ENCODE peak calls at places on chromosomes 12 and 14, in ten cellular contexts. One of them, this sample, is unnamed.
A peak's percentile ranks its signal among the peaks of the same experiment; 100 is the strongest.

GRCh38 chr12:67681145-67681778 is 32.7 kb downstream of the DYRK2 start:
- DNase-seq in HepG2: no peak
- DNase-seq in suprapubic skin: no peak
- DNase-seq in stomach: no peak
- DNase-seq in GM23338: no peak
- DNase-seq in GM12892: no peak
- DNase-seq in transverse colon: no peak
- DNase-seq in breast epithelium: no peak
- DNase-seq in sigmoid colon: no peak
- DNase-seq in Panc1: peak; percentile 8
- DNase-seq in this sample: no peak

GRCh38 chr14:38254565-38255407 is 1.1 kb downstream of the CLEC14A start:
- DNase-seq in HepG2: no peak
- DNase-seq in suprapubic skin: no peak
- DNase-seq in stomach: peak; percentile 41
- DNase-seq in GM23338: no peak
- DNase-seq in GM12892: no peak
- DNase-seq in transverse colon: no peak
- DNase-seq in breast epithelium: no peak
- DNase-seq in sigmoid colon: no peak
- DNase-seq in Panc1: no peak
- DNase-seq in this sample: no peak

GRCh38 chr12:66573605-66574004 is 105.3 kb downstream of the GRIP1 start:
- DNase-seq in HepG2: no peak
- DNase-seq in suprapubic skin: no peak
- DNase-seq in stomach: no peak
- DNase-seq in GM23338: no peak
- DNase-seq in GM12892: no peak
- DNase-seq in transverse colon: peak; percentile 7
- DNase-seq in breast epithelium: no peak
- DNase-seq in sigmoid colon: no peak
- DNase-seq in Panc1: no peak
- DNase-seq in this sample: no peak

GRCh38 chr12:126719886-126720666 is 1546.9 kb upstream of the TMEM132C start:
- DNase-seq in HepG2: no peak
- DNase-seq in suprapubic skin: no peak
- DNase-seq in stomach: no peak
- DNase-seq in GM23338: no peak
- DNase-seq in GM12892: no peak
- DNase-seq in transverse colon: no peak
- DNase-seq in breast epithelium: no peak
- DNase-seq in sigmoid colon: no peak
- DNase-seq in Panc1: no peak
- DNase-seq in this sample: no peak

GRCh38 chr14:104865631-104866441 is 768 bp downstream of the CEP170B start:
- DNase-seq in HepG2: no peak
- DNase-seq in suprapubic skin: peak; percentile 86
- DNase-seq in stomach: peak; percentile 78
- DNase-seq in GM23338: peak; percentile 86
- DNase-seq in GM12892: peak; percentile 42
- DNase-seq in transverse colon: peak; percentile 77
- DNase-seq in breast epithelium: peak; percentile 66
- DNase-seq in sigmoid colon: peak; percentile 85
- DNase-seq in Panc1: no peak
- DNase-seq in this sample: no peak

GRCh38 chr14:67623114-67623513 is 3.4 kb downstream of the ARG2 start:
- DNase-seq in HepG2: peak; percentile 70
- DNase-seq in suprapubic skin: no peak
- DNase-seq in stomach: no peak
- DNase-seq in GM23338: peak; percentile 42
- DNase-seq in GM12892: no peak
- DNase-seq in transverse colon: no peak
- DNase-seq in breast epithelium: no peak
- DNase-seq in sigmoid colon: no peak
- DNase-seq in Panc1: no peak
- DNase-seq in this sample: no peak

GRCh38 chr14:101071493-101071891 is 168.0 kb upstream of the RTL1 start:
- DNase-seq in HepG2: no peak
- DNase-seq in suprapubic skin: no peak
- DNase-seq in stomach: peak; percentile 7
- DNase-seq in GM23338: no peak
- DNase-seq in GM12892: no peak
- DNase-seq in transverse colon: peak; percentile 6
- DNase-seq in breast epithelium: peak; percentile 4
- DNase-seq in sigmoid colon: peak; percentile 55
- DNase-seq in Panc1: no peak
- DNase-seq in this sample: no peak

GRCh38 chr12:2498961-2499500 is 295.7 kb upstream of the FKBP4 start:
- DNase-seq in HepG2: no peak
- DNase-seq in suprapubic skin: no peak
- DNase-seq in stomach: peak; percentile 74
- DNase-seq in GM23338: peak; percentile 10
- DNase-seq in GM12892: no peak
- DNase-seq in transverse colon: peak; percentile 58
- DNase-seq in breast epithelium: no peak
- DNase-seq in sigmoid colon: peak; percentile 33
- DNase-seq in Panc1: no peak
- DNase-seq in this sample: no peak

GRCh38 chr14:80291099-80291498 is 79.8 kb upstream of the DIO2 start:
- DNase-seq in HepG2: no peak
- DNase-seq in suprapubic skin: no peak
- DNase-seq in stomach: no peak
- DNase-seq in GM23338: no peak
- DNase-seq in GM12892: no peak
- DNase-seq in transverse colon: no peak
- DNase-seq in breast epithelium: no peak
- DNase-seq in sigmoid colon: no peak
- DNase-seq in Panc1: no peak
- DNase-seq in this sample: no peak

GRCh38 chr14:74566174-74567125 is 45.6 kb downstream of the LTBP2 start:
- DNase-seq in HepG2: no peak
- DNase-seq in suprapubic skin: no peak
- DNase-seq in stomach: no peak
- DNase-seq in GM23338: no peak
- DNase-seq in GM12892: no peak
- DNase-seq in transverse colon: no peak
- DNase-seq in breast epithelium: peak; percentile 86
- DNase-seq in sigmoid colon: no peak
- DNase-seq in Panc1: no peak
- DNase-seq in this sample: no peak

GRCh38 chr14:103078420-103078749 is 5.6 kb upstream of the LBHD2 start:
- DNase-seq in HepG2: peak; percentile 73
- DNase-seq in suprapubic skin: peak; percentile 87
- DNase-seq in stomach: peak; percentile 90
- DNase-seq in GM23338: peak; percentile 92
- DNase-seq in GM12892: peak; percentile 76
- DNase-seq in transverse colon: peak; percentile 85
- DNase-seq in breast epithelium: peak; percentile 72
- DNase-seq in sigmoid colon: peak; percentile 92
- DNase-seq in Panc1: peak; percentile 59
- DNase-seq in this sample: peak; percentile 79

GRCh38 chr14:50792058-50792477 is 38.9 kb downstream of the NIN start:
- DNase-seq in HepG2: no peak
- DNase-seq in suprapubic skin: no peak
- DNase-seq in stomach: no peak
- DNase-seq in GM23338: no peak
- DNase-seq in GM12892: no peak
- DNase-seq in transverse colon: no peak
- DNase-seq in breast epithelium: no peak
- DNase-seq in sigmoid colon: no peak
- DNase-seq in Panc1: no peak
- DNase-seq in this sample: no peak
- TF ChIP-seq POLR2AphosphoS5 in HepG2: no peak
- TF ChIP-seq POLR2AphosphoS5 in suprapubic skin: no peak
- TF ChIP-seq POLR2AphosphoS5 in stomach: no peak
- TF ChIP-seq POLR2AphosphoS5 in GM23338: no peak
- TF ChIP-seq POLR2AphosphoS5 in GM12892: peak; percentile 36
- TF ChIP-seq POLR2AphosphoS5 in transverse colon: no peak
- TF ChIP-seq POLR2AphosphoS5 in breast epithelium: no peak
- TF ChIP-seq POLR2AphosphoS5 in sigmoid colon: no peak
- TF ChIP-seq POLR2AphosphoS5 in Panc1: no peak
- TF ChIP-seq POLR2AphosphoS5 in this sample: no peak

DNA sequence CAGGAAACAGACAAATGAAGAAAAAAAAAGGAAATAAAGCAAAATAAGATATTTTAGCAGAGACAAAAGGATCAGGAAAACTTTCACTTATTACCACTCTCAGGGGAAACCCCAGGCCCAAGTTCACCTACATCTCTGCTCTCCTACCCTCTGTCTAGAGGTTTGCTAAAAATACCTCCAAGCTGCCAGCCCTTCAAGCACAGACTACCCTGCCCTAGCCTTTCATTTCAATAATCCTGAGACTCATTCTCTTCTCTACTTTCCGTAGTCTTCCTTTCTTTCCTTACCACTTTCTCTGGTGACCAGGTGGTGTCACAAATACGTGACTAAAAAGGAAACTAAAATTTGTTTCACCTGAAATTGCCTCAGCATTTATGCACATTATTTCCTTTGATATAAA is 33.8 kb downstream of the RPAP3 start:
- DNase-seq in HepG2: no peak
- DNase-seq in suprapubic skin: no peak
- DNase-seq in stomach: no peak
- DNase-seq in GM23338: no peak
- DNase-seq in GM12892: no peak
- DNase-seq in transverse colon: no peak
- DNase-seq in breast epithelium: no peak
- DNase-seq in sigmoid colon: no peak
- DNase-seq in Panc1: no peak
- DNase-seq in this sample: no peak
- TF ChIP-seq POLR2AphosphoS5 in HepG2: no peak
- TF ChIP-seq POLR2AphosphoS5 in suprapubic skin: no peak
- TF ChIP-seq POLR2AphosphoS5 in stomach: no peak
- TF ChIP-seq POLR2AphosphoS5 in GM23338: no peak
- TF ChIP-seq POLR2AphosphoS5 in GM12892: no peak
- TF ChIP-seq POLR2AphosphoS5 in transverse colon: no peak
- TF ChIP-seq POLR2AphosphoS5 in breast epithelium: no peak
- TF ChIP-seq POLR2AphosphoS5 in sigmoid colon: no peak
- TF ChIP-seq POLR2AphosphoS5 in Panc1: no peak
- TF ChIP-seq POLR2AphosphoS5 in this sample: no peak

DNA sequence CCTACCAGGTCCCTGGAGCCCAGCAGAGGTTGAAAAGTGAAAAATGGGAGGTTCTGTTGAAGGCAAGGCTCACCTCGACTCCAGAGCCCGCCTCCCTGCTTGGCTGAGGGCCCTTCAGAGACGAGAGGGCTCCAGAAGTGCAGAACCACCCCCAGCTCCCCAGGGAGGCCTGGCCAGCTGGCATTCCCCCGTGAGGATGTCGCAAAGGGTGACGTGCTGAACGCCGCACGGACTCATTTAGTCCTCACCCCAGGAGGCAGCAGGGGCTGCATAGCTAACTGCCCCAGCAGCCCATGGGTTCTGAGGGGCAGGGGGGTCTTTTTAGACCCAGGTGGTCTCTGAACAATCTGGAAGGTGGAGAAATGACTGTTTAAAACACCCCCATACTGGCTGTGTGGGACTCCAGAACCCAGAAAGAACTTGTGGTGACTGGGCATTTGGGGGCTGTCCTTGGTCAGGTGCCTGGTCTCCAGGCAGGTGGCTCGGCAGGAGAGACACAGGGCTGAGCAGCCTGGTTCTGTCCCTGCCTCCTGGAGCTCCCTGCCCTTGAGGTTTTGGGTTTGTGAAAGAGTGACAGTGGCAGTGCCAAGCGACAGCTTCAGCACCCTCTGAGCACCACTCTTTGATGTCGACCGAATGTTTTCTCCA is 32.0 kb downstream of the ANAPC7 start:
- DNase-seq in HepG2: no peak
- DNase-seq in suprapubic skin: no peak
- DNase-seq in stomach: no peak
- DNase-seq in GM23338: no peak
- DNase-seq in GM12892: peak; percentile 60
- DNase-seq in transverse colon: no peak
- DNase-seq in breast epithelium: no peak
- DNase-seq in sigmoid colon: no peak
- DNase-seq in Panc1: no peak
- DNase-seq in this sample: peak; percentile 46
- TF ChIP-seq POLR2AphosphoS5 in HepG2: no peak
- TF ChIP-seq POLR2AphosphoS5 in suprapubic skin: no peak
- TF ChIP-seq POLR2AphosphoS5 in stomach: no peak
- TF ChIP-seq POLR2AphosphoS5 in GM23338: no peak
- TF ChIP-seq POLR2AphosphoS5 in GM12892: no peak
- TF ChIP-seq POLR2AphosphoS5 in transverse colon: no peak
- TF ChIP-seq POLR2AphosphoS5 in breast epithelium: no peak
- TF ChIP-seq POLR2AphosphoS5 in sigmoid colon: peak; percentile 47
- TF ChIP-seq POLR2AphosphoS5 in Panc1: peak; percentile 15
- TF ChIP-seq POLR2AphosphoS5 in this sample: peak; percentile 6

GRCh38 chr14:95522116-95522515 is 5.7 kb upstream of the SYNE3 start:
- DNase-seq in HepG2: no peak
- DNase-seq in suprapubic skin: peak; percentile 61
- DNase-seq in stomach: no peak
- DNase-seq in GM23338: no peak
- DNase-seq in GM12892: no peak
- DNase-seq in transverse colon: no peak
- DNase-seq in breast epithelium: no peak
- DNase-seq in sigmoid colon: no peak
- DNase-seq in Panc1: no peak
- DNase-seq in this sample: no peak

GRCh38 chr14:95518045-95518751 is 1.7 kb upstream of the SYNE3 start:
- DNase-seq in HepG2: no peak
- DNase-seq in suprapubic skin: peak; percentile 51
- DNase-seq in stomach: no peak
- DNase-seq in GM23338: no peak
- DNase-seq in GM12892: no peak
- DNase-seq in transverse colon: no peak
- DNase-seq in breast epithelium: no peak
- DNase-seq in sigmoid colon: no peak
- DNase-seq in Panc1: no peak
- DNase-seq in this sample: no peak

GRCh38 chr14:95520346-95520745 is 3.9 kb upstream of the SYNE3 start:
- DNase-seq in HepG2: no peak
- DNase-seq in suprapubic skin: peak; percentile 59
- DNase-seq in stomach: no peak
- DNase-seq in GM23338: no peak
- DNase-seq in GM12892: no peak
- DNase-seq in transverse colon: no peak
- DNase-seq in breast epithelium: no peak
- DNase-seq in sigmoid colon: no peak
- DNase-seq in Panc1: no peak
- DNase-seq in this sample: no peak

GRCh38 chr14:95521001-95521400 is 4.6 kb upstream of the SYNE3 start:
- DNase-seq in HepG2: peak; percentile 43
- DNase-seq in suprapubic skin: peak; percentile 53
- DNase-seq in stomach: no peak
- DNase-seq in GM23338: no peak
- DNase-seq in GM12892: no peak
- DNase-seq in transverse colon: no peak
- DNase-seq in breast epithelium: no peak
- DNase-seq in sigmoid colon: no peak
- DNase-seq in Panc1: no peak
- DNase-seq in this sample: no peak

DNA sequence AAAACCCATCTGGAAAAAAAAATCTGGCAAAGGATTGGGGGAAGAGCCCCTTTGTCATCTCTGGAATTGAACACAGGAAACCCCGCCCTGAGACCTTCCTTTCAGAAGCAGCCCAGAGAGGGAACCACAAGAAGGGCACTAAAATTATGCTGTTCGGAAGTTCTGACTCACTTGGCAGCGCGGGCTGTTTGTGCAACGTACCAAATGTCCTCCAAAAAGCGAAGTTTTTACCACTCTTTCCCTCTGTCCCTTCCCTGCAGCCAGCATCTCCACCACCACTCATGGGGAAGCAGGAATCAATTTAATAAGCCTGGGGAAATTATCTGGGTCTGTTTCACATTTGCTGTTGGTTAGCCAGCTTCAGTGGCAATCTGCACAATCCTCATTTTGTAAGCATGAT is 3.2 kb upstream of the SYNE3 start:
- DNase-seq in HepG2: no peak
- DNase-seq in suprapubic skin: peak; percentile 95
- DNase-seq in stomach: peak; percentile 61
- DNase-seq in GM23338: no peak
- DNase-seq in GM12892: no peak
- DNase-seq in transverse colon: peak; percentile 71
- DNase-seq in breast epithelium: no peak
- DNase-seq in sigmoid colon: peak; percentile 90
- DNase-seq in Panc1: no peak
- DNase-seq in this sample: no peak
- TF ChIP-seq POLR2AphosphoS5 in HepG2: no peak
- TF ChIP-seq POLR2AphosphoS5 in suprapubic skin: peak; percentile 14
- TF ChIP-seq POLR2AphosphoS5 in stomach: peak; percentile 6
- TF ChIP-seq POLR2AphosphoS5 in GM23338: no peak
- TF ChIP-seq POLR2AphosphoS5 in GM12892: no peak
- TF ChIP-seq POLR2AphosphoS5 in transverse colon: peak; percentile 47
- TF ChIP-seq POLR2AphosphoS5 in breast epithelium: peak; percentile 48
- TF ChIP-seq POLR2AphosphoS5 in sigmoid colon: peak; percentile 46
- TF ChIP-seq POLR2AphosphoS5 in Panc1: no peak
- TF ChIP-seq POLR2AphosphoS5 in this sample: no peak

This sample was measured in GM12891.